ENCODE peak calls at places on chromosome 4, in five cellular contexts. T is lower leg skin, J is uterus, B is A549, D is upper lobe of left lung. C is an unnamed sample.
A peak's percentile ranks its signal among the peaks of the same experiment; 100 is the strongest.

GRCh38 chr4:41140410-41140809 is 73.9 kb downstream of the APBB2 start:
- DNase-seq in B (no peak), J (no peak), T (no peak), D (no peak), C (no peak)

GRCh38 chr4:147830987-147831386 is 99.1 kb downstream of the ARHGAP10 start:
- DNase-seq in D (no peak), B (no peak), T (no peak), J (no peak), C (no peak)

GRCh38 chr4:80006935-80007744 is 65.9 kb downstream of the ANTXR2 start:
- DNase-seq in T (no peak), J (peak; percentile 31), B (no peak), D (no peak), C (peak; percentile 44)

GRCh38 chr4:140691369-140691768 is 64.8 kb downstream of the TBC1D9 start:
- DNase-seq in B (no peak), D (no peak), J (peak; percentile 24), T (no peak), C (no peak)

GRCh38 chr4:87011340-87012034 is 76.7 kb downstream of the AFF1 start:
- DNase-seq in D (peak; percentile 45), J (peak; percentile 57), T (no peak), B (peak; percentile 49), C (peak; percentile 37)

GRCh38 chr4:140266958-140267568 is 106.4 kb upstream of the SCOC start:
- DNase-seq in J (no peak), B (no peak), T (no peak), D (no peak), C (no peak)

GRCh38 chr4:183350317-183351071 is 28.3 kb upstream of the CLDN24 start:
- DNase-seq in J (no peak), T (no peak), D (no peak), B (no peak), C (no peak)

GRCh38 chr4:4582653-4583052 is 40.8 kb upstream of the STX18 start:
- DNase-seq in T (peak; percentile 28), D (no peak), J (no peak), B (no peak), C (no peak)

GRCh38 chr4:28075557-28075956 is 1214.9 kb downstream of the STIM2 start:
- DNase-seq in J (no peak), T (no peak), B (no peak), D (no peak), C (no peak)

GRCh38 chr4:170420255-170420693 is 330.5 kb upstream of the AADAT start:
- DNase-seq in D (no peak), B (no peak), J (no peak), T (no peak), C (peak; percentile 78)

GRCh38 chr4:972651-973424 is 531 bp downstream of the DGKQ start:
- DNase-seq in J (no peak), T (no peak), B (peak; percentile 22), D (no peak), C (peak; percentile 52)

GRCh38 chr4:2558301-2558700 is 21.9 kb downstream of the FAM193A start:
- DNase-seq in J (no peak), T (peak; percentile 69), B (no peak), D (no peak), C (no peak)

GRCh38 chr4:3250438-3250955 is 1.5 kb downstream of the MSANTD1 start:
- DNase-seq in J (no peak), D (peak; percentile 89), T (no peak), B (no peak), C (no peak)

GRCh38 chr4:74228691-74229640 is 71.0 kb downstream of the MTHFD2L start:
- DNase-seq in T (peak; percentile 91), J (peak; percentile 35), D (peak; percentile 76), B (peak; percentile 13), C (peak; percentile 76)

GRCh38 chr4:95018845-95019244 is 261.1 kb downstream of the BMPR1B start:
- DNase-seq in T (no peak), J (no peak), D (no peak), B (no peak), C (no peak)

GRCh38 chr4:167838686-167839085 is 253.7 kb upstream of the ANXA10 start:
- DNase-seq in T (no peak), B (no peak), J (no peak), D (no peak), C (no peak)

GRCh38 chr4:149166886-149167285 is 648.8 kb downstream of the IQCM start:
- DNase-seq in T (no peak), J (no peak), D (no peak), B (no peak), C (no peak)

GRCh38 chr4:16293205-16293860 is 67.1 kb upstream of the TAPT1 start:
- DNase-seq in D (no peak), T (no peak), B (no peak), J (no peak), C (no peak)

GRCh38 chr4:2817136-2817535 is 24.3 kb downstream of the SH3BP2 start:
- DNase-seq in D (no peak), T (no peak), J (no peak), B (no peak), C (no peak)

GRCh38 chr4:8082517-8083055 is 76.0 kb downstream of the ABLIM2 start:
- DNase-seq in B (no peak), T (no peak), D (no peak), J (no peak), C (no peak)

GRCh38 chr4:123671633-123672404 is 275.2 kb downstream of the SPRY1 start:
- DNase-seq in D (no peak), J (no peak), B (no peak), T (no peak), C (no peak)

GRCh38 chr4:6676722-6677558 is 16.7 kb upstream of the S100P start:
- DNase-seq in T (no peak), D (peak; percentile 66), J (no peak), B (no peak), C (no peak)
- TF ChIP-seq POLR2A in T (no peak), D (peak; percentile 36), J (no peak), B (no peak), C (no peak)

DNA sequence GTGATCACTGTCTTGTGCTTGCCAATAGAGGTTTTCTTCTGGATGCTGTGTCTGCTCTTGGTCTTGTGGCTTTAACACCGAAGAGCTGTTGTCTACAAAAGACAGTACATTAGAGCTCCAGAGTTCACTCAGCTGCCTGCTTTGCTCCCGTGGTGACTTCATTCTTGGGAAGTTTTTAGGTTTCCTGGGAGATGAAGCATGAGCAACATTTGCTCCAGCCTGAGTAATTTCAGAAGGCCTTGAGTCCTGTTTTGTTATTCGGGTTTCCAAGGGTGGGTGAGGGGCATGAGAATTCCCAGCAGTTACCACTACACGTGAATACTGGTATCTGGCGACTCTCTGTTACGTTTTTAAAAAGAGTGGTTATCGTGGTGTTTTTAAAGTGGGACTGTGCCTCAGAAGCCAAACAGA is 189.2 kb downstream of the SHROOM3 start:
- DNase-seq in D (peak; percentile 36), B (no peak), T (no peak), J (peak; percentile 52), C (no peak)
- TF ChIP-seq POLR2A in D (no peak), B (no peak), T (no peak), J (no peak), C (no peak)

GRCh38 chr4:39446842-39447573 is 11.7 kb downstream of the RPL9 start:
- DNase-seq in J (peak; percentile 25), B (no peak), D (peak; percentile 77), T (peak; percentile 89), C (peak; percentile 25)
- TF ChIP-seq POLR2A in J (no peak), B (no peak), D (peak; percentile 5), T (no peak), C (no peak)

GRCh38 chr4:99947608-99948007 is 1.2 kb upstream of the DNAJB14 start:
- DNase-seq in T (no peak), B (no peak), J (no peak), D (no peak), C (peak; percentile 13)

GRCh38 chr4:99943904-99944437 is 2.4 kb downstream of the DNAJB14 start:
- DNase-seq in D (no peak), J (no peak), B (no peak), T (no peak), C (no peak)

GRCh38 chr4:99947190-99947578 is 766 bp upstream of the DNAJB14 start:
- DNase-seq in B (no peak), D (no peak), T (no peak), J (no peak), C (no peak)

GRCh38 chr4:99945718-99946345 is 586 bp downstream of the DNAJB14 start:
- DNase-seq in B (no peak), T (no peak), J (no peak), D (peak; percentile 30), C (peak; percentile 57)

DNA sequence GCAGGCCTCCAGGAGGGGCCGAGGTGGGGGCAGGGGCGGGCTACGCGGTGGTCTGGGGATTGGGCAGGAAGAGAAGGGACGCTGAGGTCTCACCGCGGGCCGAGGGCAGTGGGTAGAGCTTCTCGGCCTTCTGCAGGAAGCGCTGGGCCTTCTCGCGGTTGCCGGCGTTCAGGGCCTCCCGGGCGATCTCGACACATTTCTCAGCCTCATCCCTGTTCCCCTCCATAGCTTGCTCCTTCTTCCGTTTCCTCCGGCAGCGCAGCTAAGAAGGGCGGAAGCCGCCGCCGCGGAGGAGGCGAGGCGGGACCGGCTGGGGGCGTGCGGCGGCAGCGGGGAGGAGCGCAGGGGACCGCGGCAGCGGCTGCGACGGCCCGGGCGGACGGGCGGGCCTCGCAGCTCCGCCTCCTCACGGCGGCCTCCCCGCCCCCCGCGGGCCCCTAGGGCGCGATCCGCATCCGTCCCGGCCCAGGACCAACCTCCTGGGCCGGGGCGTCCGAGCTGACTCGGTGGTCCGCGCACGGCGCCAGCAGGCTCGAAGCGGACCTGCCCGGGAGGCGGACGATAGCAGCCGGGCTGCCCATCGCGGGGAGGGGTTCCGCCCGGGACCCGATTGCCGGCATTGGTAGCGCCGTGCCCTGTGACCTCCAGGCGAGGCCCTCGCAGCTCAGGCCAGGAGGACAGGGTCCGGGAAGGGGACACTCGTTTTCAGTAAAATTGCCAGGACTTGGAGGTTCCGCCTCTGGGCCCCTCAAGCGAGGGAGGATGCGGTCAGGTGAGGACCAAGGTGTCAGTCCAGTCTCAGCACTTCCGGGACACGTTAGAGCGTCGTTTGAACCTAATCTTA is at the start of gene DNAJB14:
- DNase-seq in J (peak; percentile 59), B (no peak), D (peak; percentile 84), T (peak; percentile 95), C (peak; percentile 88)
- TF ChIP-seq POLR2A in J (no peak), B (peak; percentile 60), D (peak; percentile 71), T (no peak), C (peak; percentile 39)

GRCh38 chr4:25310066-25310824 is 2.3 kb upstream of the ZCCHC4 start:
- DNase-seq in T (no peak), J (no peak), B (no peak), D (no peak), C (peak; percentile 79)
- TF ChIP-seq POLR2A in T (no peak), J (no peak), B (no peak), D (no peak), C (no peak)

GRCh38 chr4:37892641-37893040 is 1.8 kb downstream of the TBC1D1 start:
- DNase-seq in T (no peak), B (no peak), D (peak; percentile 57), J (no peak), C (peak; percentile 59)

GRCh38 chr4:37893164-37893563 is 2.3 kb downstream of the TBC1D1 start:
- DNase-seq in B (no peak), T (no peak), D (no peak), J (no peak), C (no peak)

GRCh38 chr4:37889849-37890500 is 909 bp upstream of the TBC1D1 start:
- DNase-seq in T (no peak), J (peak; percentile 88), B (no peak), D (no peak), C (no peak)

GRCh38 chr4:37891221-37892159 is 606 bp downstream of the TBC1D1 start:
- DNase-seq in J (peak; percentile 69), D (peak; percentile 43), B (peak; percentile 8), T (no peak), C (peak; percentile 72)

GRCh38 chr4:37890501-37891220 is at the start of gene TBC1D1:
- DNase-seq in T (peak; percentile 89), J (peak; percentile 63), B (no peak), D (peak; percentile 87), C (peak; percentile 76)
- TF ChIP-seq POLR2A in T (no peak), J (no peak), B (no peak), D (no peak), C (no peak)

C was measured in NB4.